ENCODE peak calls at places on chromosomes 11 and 22, in five cellular contexts. O is upper lobe of right lung, Z is right atrium auricular region, G is Caco-2, W is left lung. R is an unnamed sample.

GRCh38 chr11:118607401-118608267 is at the start of gene PHLDB1:
- DNase-seq in O (peak; percentile 81), Z (peak; percentile 73), G (peak; percentile 85), W (no peak), R (peak; percentile 70)

GRCh38 chr11:75558939-75559843 is 2.9 kb upstream of the SERPINH1 start:
- DNase-seq in O (peak; percentile 78), Z (no peak), G (peak; percentile 82), W (peak; percentile 76), R (peak; percentile 68)

GRCh38 chr11:69447786-69448185 is 33.7 kb upstream of the LINC01488 start:
- DNase-seq in O (no peak), Z (no peak), G (no peak), W (no peak), R (no peak)

GRCh38 chr22:20577045-20577444 is 69.6 kb downstream of the MED15 start:
- DNase-seq in O (no peak), Z (no peak), G (no peak), W (no peak), R (no peak)

GRCh38 chr11:19451609-19452008 is 210.9 kb upstream of the E2F8 start:
- DNase-seq in O (no peak), Z (peak; percentile 26), G (no peak), W (no peak), R (no peak)

GRCh38 chr11:100876826-100877545 is 189.9 kb downstream of the ARHGAP42 start:
- DNase-seq in O (no peak), Z (no peak), G (no peak), W (no peak), R (peak; percentile 99)

GRCh38 chr22:33393432-33393831 is 335.3 kb upstream of the SYN3 start:
- DNase-seq in O (no peak), Z (no peak), G (no peak), W (no peak), R (no peak)

GRCh38 chr11:3925513-3925912 is 70.0 kb downstream of the STIM1 start:
- DNase-seq in O (no peak), Z (no peak), G (no peak), W (no peak), R (no peak)

GRCh38 chr11:104899226-104899625 is 966 bp upstream of the CASP12 start:
- DNase-seq in O (no peak), Z (no peak), G (no peak), W (no peak), R (no peak)

GRCh38 chr22:50408311-50408710 is 65.2 kb downstream of the PPP6R2 start:
- DNase-seq in O (no peak), Z (no peak), G (no peak), W (no peak), R (no peak)

GRCh38 chr11:68214173-68215086 is 1.3 kb upstream of the KMT5B start:
- DNase-seq in O (peak; percentile 76), Z (no peak), G (peak; percentile 54), W (peak; percentile 46), R (no peak)

GRCh38 chr11:43905788-43906187 is 25.2 kb downstream of the ALKBH3 start:
- DNase-seq in O (no peak), Z (no peak), G (no peak), W (no peak), R (peak; percentile 27)

GRCh38 chr22:24521791-24522245 is 26.7 kb downstream of the UPB1 start:
- DNase-seq in O (peak; percentile 80), Z (no peak), G (peak; percentile 90), W (peak; percentile 78), R (peak; percentile 64)

GRCh38 chr11:64294665-64295289 is 3.7 kb downstream of the KCNK4 start:
- DNase-seq in O (no peak), Z (no peak), G (no peak), W (no peak), R (no peak)

GRCh38 chr11:56783448-56784041 is 35.0 kb upstream of the OR9G4 start:
- DNase-seq in O (no peak), Z (no peak), G (no peak), W (no peak), R (peak; percentile 49)

GRCh38 chr11:64963072-64963631 is 8.8 kb downstream of the MAJIN start:
- DNase-seq in O (no peak), Z (no peak), G (no peak), W (no peak), R (no peak)

GRCh38 chr11:28017816-28018215 is 90.1 kb downstream of the KIF18A start:
- DNase-seq in O (no peak), Z (no peak), G (no peak), W (no peak), R (peak; percentile 8)

GRCh38 chr11:12494699-12495098 is 117.3 kb downstream of the PARVA start:
- DNase-seq in O (no peak), Z (no peak), G (no peak), W (no peak), R (peak; percentile 28)

GRCh38 chr11:28133146-28133545 is 25.0 kb downstream of the METTL15 start:
- DNase-seq in O (no peak), Z (no peak), G (no peak), W (no peak), R (peak; percentile 59)

GRCh38 chr11:110286298-110287040 is 9.9 kb downstream of the RDX start:
- DNase-seq in O (no peak), Z (no peak), G (no peak), W (no peak), R (no peak)

GRCh38 chr11:12361650-12362049 is 15.7 kb upstream of the PARVA start:
- DNase-seq in O (no peak), Z (no peak), G (no peak), W (no peak), R (no peak)

GRCh38 chr11:79678780-79679468 is 238.1 kb upstream of the TENM4 start:
- DNase-seq in O (no peak), Z (no peak), G (no peak), W (no peak), R (no peak)

GRCh38 chr11:122271747-122272146 is 155.7 kb upstream of the BLID start:
- DNase-seq in O (no peak), Z (no peak), G (no peak), W (no peak), R (no peak)

GRCh38 chr22:32199961-32200360 is 4.9 kb downstream of the RFPL2 start:
- DNase-seq in O (no peak), Z (no peak), G (no peak), W (no peak), R (no peak)

GRCh38 chr11:100855466-100856067 is 168.5 kb downstream of the ARHGAP42 start:
- DNase-seq in O (no peak), Z (no peak), G (no peak), W (no peak), R (peak; percentile 74)

GRCh38 chr22:44797181-44797720 is 44.9 kb downstream of the ARHGAP8 start:
- DNase-seq in O (no peak), Z (no peak), G (no peak), W (no peak), R (no peak)

GRCh38 chr11:120689591-120689990 is 178.0 kb downstream of the GRIK4 start:
- DNase-seq in O (no peak), Z (no peak), G (peak; percentile 6), W (no peak), R (no peak)

GRCh38 chr22:46995501-46996360 is 233.3 kb downstream of the TBC1D22A start:
- DNase-seq in O (no peak), Z (no peak), G (no peak), W (no peak), R (no peak)

GRCh38 chr22:46994265-46994664 is 231.8 kb downstream of the TBC1D22A start:
- DNase-seq in O (no peak), Z (no peak), G (no peak), W (no peak), R (no peak)

GRCh38 chr22:46993626-46994025 is 231.2 kb downstream of the TBC1D22A start:
- DNase-seq in O (peak; percentile 91), Z (no peak), G (peak; percentile 55), W (peak; percentile 71), R (no peak)

GRCh38 chr22:46996595-46997310 is 234.3 kb downstream of the TBC1D22A start:
- DNase-seq in O (no peak), Z (no peak), G (no peak), W (no peak), R (no peak)

DNA sequence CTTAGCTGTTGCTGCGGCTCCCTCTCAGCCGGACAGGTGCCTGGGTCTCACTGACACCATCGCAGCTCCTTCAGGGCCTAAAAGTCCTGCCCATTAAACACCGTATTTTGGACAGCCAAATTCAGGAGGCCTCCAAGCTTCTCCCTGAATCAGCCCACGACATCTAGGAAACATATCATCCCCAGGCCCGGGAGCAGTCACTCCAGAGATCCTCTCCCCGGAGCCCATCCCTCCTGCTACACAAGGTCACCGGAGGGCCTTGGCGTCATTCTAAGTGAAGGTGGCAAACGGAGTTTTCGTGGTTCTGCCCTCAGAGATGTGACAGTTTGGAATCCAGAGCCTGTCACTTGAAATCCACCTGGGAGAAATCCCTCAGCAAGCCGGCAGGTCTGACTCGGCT is 232.5 kb downstream of the TBC1D22A start:
- DNase-seq in O (no peak), Z (no peak), G (no peak), W (no peak), R (no peak)
- H3K4me3 ChIP-seq in O (no peak overlapping the region), Z (no peak overlapping the region), G (no peak overlapping the region), W (no peak overlapping the region), R (no peak overlapping the region)

GRCh38 chr22:38109391-38110000 is 988 bp downstream of the BAIAP2L2 start:
- DNase-seq in O (no peak), Z (no peak), G (no peak), W (no peak), R (no peak)

GRCh38 chr22:38107692-38108515 is 2.6 kb downstream of the BAIAP2L2 start:
- DNase-seq in O (no peak), Z (no peak), G (peak; percentile 73), W (no peak), R (no peak)

GRCh38 chr22:38108561-38109319 is 1.7 kb downstream of the BAIAP2L2 start:
- DNase-seq in O (no peak), Z (no peak), G (no peak), W (no peak), R (no peak)

GRCh38 chr22:38104084-38104483 is 6.4 kb downstream of the BAIAP2L2 start:
- DNase-seq in O (no peak), Z (no peak), G (no peak), W (no peak), R (no peak)

DNA sequence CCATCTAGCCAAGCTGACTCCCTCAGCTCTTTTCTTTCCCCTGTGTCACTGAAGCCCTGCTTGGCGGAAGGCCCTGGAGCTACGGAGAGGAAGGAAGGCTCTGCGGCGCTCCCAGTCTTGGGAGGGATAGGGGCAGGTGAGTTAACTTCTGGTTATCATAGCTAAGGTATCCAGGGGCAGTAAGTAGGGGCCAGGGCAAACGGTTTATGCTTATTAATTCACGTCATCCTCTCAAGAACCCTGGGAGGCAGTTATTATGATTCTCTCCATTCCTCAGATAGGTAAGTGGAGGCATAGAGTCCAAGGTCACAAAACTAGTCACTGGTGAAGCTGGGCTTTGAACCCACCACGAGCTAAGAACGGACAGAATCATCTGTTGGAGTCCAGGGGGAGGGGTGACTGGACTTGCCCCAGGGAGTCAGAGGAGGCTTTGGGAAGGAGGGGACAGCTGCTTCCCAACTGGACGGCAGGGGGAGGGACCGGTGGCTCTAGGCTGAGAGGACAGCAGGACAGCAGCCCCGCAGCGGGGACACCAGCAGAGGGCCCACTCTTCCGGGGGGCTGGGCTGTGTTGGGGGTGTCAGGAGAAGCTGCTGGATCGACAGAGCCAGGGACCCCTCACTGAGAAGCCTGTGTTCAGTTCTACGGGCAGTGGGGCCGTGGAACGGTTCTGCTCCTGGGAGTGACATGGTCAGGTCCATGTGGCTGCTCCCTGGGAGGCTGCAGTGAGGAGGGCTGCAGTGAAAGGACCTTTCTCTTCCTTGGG is 3.5 kb downstream of the BAIAP2L2 start:
- DNase-seq in O (no peak), Z (no peak), G (no peak), W (no peak), R (no peak)
- TF ChIP-seq CTCF in O (no peak), Z (no peak), G (no peak), W (no peak), R (no peak)

GRCh38 chr11:1948389-1948788 is 1.3 kb downstream of the MRPL23 start:
- DNase-seq in O (peak; percentile 68), Z (no peak), G (no peak), W (no peak), R (no peak)
- H3K4me3 ChIP-seq in O (no peak overlapping the region), Z (no peak overlapping the region), G (no peak overlapping the region), W (no peak overlapping the region), R (no peak overlapping the region)

GRCh38 chr11:46075928-46076327 is 45.3 kb downstream of the PHF21A start:
- DNase-seq in O (no peak), Z (no peak), G (no peak), W (no peak), R (no peak)
- TF ChIP-seq CTCF in O (no peak), Z (peak; percentile 16), G (peak; percentile 26), W (no peak), R (peak; percentile 44)

R was measured in astrocyte of the spinal cord.